ENCODE peak calls at places on chromosome 13, in nine cellular contexts. One of them, this sample, is unnamed. For H3K9me3, the result is how much of the 10 kb centered on the place peaks cover.

GRCh38 chr13:44734204-44734707 is 158.1 kb upstream of the TSC22D1 start:
- DNase-seq in CD8-positive, alpha-beta T cell: no peak
- DNase-seq in prostate gland: peak
- DNase-seq in pancreas: peak
- DNase-seq in hepatocyte: peak
- DNase-seq in cardiac muscle cell: no peak
- DNase-seq in mammary epithelial cell: peak
- DNase-seq in uterus: no peak
- DNase-seq in mucosa of descending colon: no peak
- DNase-seq in this sample: peak

GRCh38 chr13:97976551-97977375 is 23.3 kb downstream of the IPO5 start:
- DNase-seq in hepatocyte: peak
- DNase-seq in prostate gland: no peak
- DNase-seq in mucosa of descending colon: no peak
- DNase-seq in CD8-positive, alpha-beta T cell: no peak
- DNase-seq in cardiac muscle cell: no peak
- DNase-seq in pancreas: no peak
- DNase-seq in mammary epithelial cell: peak
- DNase-seq in uterus: no peak
- DNase-seq in this sample: no peak

GRCh38 chr13:65606622-65607021 is 1623.5 kb downstream of the PCDH9 start:
- DNase-seq in hepatocyte: no peak
- DNase-seq in mucosa of descending colon: no peak
- DNase-seq in pancreas: no peak
- DNase-seq in mammary epithelial cell: no peak
- DNase-seq in CD8-positive, alpha-beta T cell: no peak
- DNase-seq in uterus: no peak
- DNase-seq in cardiac muscle cell: no peak
- DNase-seq in prostate gland: no peak
- DNase-seq in this sample: no peak

GRCh38 chr13:96734499-96734898 is 259.8 kb downstream of the OXGR1 start:
- DNase-seq in prostate gland: no peak
- DNase-seq in mammary epithelial cell: no peak
- DNase-seq in CD8-positive, alpha-beta T cell: no peak
- DNase-seq in mucosa of descending colon: no peak
- DNase-seq in hepatocyte: no peak
- DNase-seq in pancreas: no peak
- DNase-seq in uterus: no peak
- DNase-seq in cardiac muscle cell: no peak
- DNase-seq in this sample: no peak

GRCh38 chr13:37960427-37960826 is 90.9 kb upstream of the TRPC4 start:
- DNase-seq in uterus: no peak
- DNase-seq in mammary epithelial cell: no peak
- DNase-seq in hepatocyte: no peak
- DNase-seq in cardiac muscle cell: no peak
- DNase-seq in prostate gland: no peak
- DNase-seq in CD8-positive, alpha-beta T cell: no peak
- DNase-seq in mucosa of descending colon: no peak
- DNase-seq in pancreas: no peak
- DNase-seq in this sample: no peak

GRCh38 chr13:80082396-80083096 is 258.4 kb downstream of the SPRY2 start:
- DNase-seq in mucosa of descending colon: no peak
- DNase-seq in CD8-positive, alpha-beta T cell: no peak
- DNase-seq in hepatocyte: no peak
- DNase-seq in mammary epithelial cell: peak
- DNase-seq in prostate gland: no peak
- DNase-seq in pancreas: no peak
- DNase-seq in uterus: no peak
- DNase-seq in cardiac muscle cell: no peak
- DNase-seq in this sample: no peak

GRCh38 chr13:109784590-109785140 is 1.7 kb downstream of the IRS2 start:
- DNase-seq in hepatocyte: peak
- DNase-seq in pancreas: peak
- DNase-seq in uterus: peak
- DNase-seq in CD8-positive, alpha-beta T cell: peak
- DNase-seq in cardiac muscle cell: peak
- DNase-seq in mucosa of descending colon: peak
- DNase-seq in prostate gland: peak
- DNase-seq in mammary epithelial cell: peak
- DNase-seq in this sample: peak

GRCh38 chr13:36673352-36673751 is 468 bp upstream of the SERTM1 start:
- DNase-seq in CD8-positive, alpha-beta T cell: no peak
- DNase-seq in uterus: no peak
- DNase-seq in mammary epithelial cell: no peak
- DNase-seq in pancreas: no peak
- DNase-seq in prostate gland: no peak
- DNase-seq in hepatocyte: no peak
- DNase-seq in mucosa of descending colon: no peak
- DNase-seq in cardiac muscle cell: no peak
- DNase-seq in this sample: no peak

GRCh38 chr13:38686635-38687245 is at the start of gene FREM2:
- DNase-seq in prostate gland: peak
- DNase-seq in uterus: peak
- DNase-seq in CD8-positive, alpha-beta T cell: no peak
- DNase-seq in mucosa of descending colon: peak
- DNase-seq in pancreas: peak
- DNase-seq in hepatocyte: peak
- DNase-seq in mammary epithelial cell: peak
- DNase-seq in cardiac muscle cell: peak
- DNase-seq in this sample: peak

GRCh38 chr13:19060311-19061002 is 121.2 kb downstream of the TUBA3C start:
- DNase-seq in mucosa of descending colon: no peak
- DNase-seq in mammary epithelial cell: no peak
- DNase-seq in prostate gland: no peak
- DNase-seq in pancreas: no peak
- DNase-seq in uterus: no peak
- DNase-seq in CD8-positive, alpha-beta T cell: no peak
- DNase-seq in hepatocyte: no peak
- DNase-seq in cardiac muscle cell: no peak
- DNase-seq in this sample: peak
- H3K9me3 ChIP-seq in mucosa of descending colon: half or more
- H3K9me3 ChIP-seq in mammary epithelial cell: half or more
- H3K9me3 ChIP-seq in prostate gland: under half
- H3K9me3 ChIP-seq in pancreas: under half
- H3K9me3 ChIP-seq in uterus: under half
- H3K9me3 ChIP-seq in CD8-positive, alpha-beta T cell: under half
- H3K9me3 ChIP-seq in hepatocyte: under half
- H3K9me3 ChIP-seq in cardiac muscle cell: under half
- H3K9me3 ChIP-seq in this sample: under half

GRCh38 chr13:29077051-29077813 is 257.1 kb downstream of the MTUS2 start:
- DNase-seq in prostate gland: no peak
- DNase-seq in CD8-positive, alpha-beta T cell: no peak
- DNase-seq in mucosa of descending colon: no peak
- DNase-seq in cardiac muscle cell: peak
- DNase-seq in mammary epithelial cell: no peak
- DNase-seq in hepatocyte: no peak
- DNase-seq in uterus: no peak
- DNase-seq in pancreas: no peak
- DNase-seq in this sample: no peak
- H3K9me3 ChIP-seq in prostate gland: under half
- H3K9me3 ChIP-seq in CD8-positive, alpha-beta T cell: under half
- H3K9me3 ChIP-seq in mucosa of descending colon: under half
- H3K9me3 ChIP-seq in cardiac muscle cell: under half
- H3K9me3 ChIP-seq in mammary epithelial cell: under half
- H3K9me3 ChIP-seq in hepatocyte: under half
- H3K9me3 ChIP-seq in uterus: under half
- H3K9me3 ChIP-seq in pancreas: under half
- H3K9me3 ChIP-seq in this sample: under half

GRCh38 chr13:18953139-18953930 is 228.3 kb downstream of the TUBA3C start:
- DNase-seq in mucosa of descending colon: no peak
- DNase-seq in hepatocyte: no peak
- DNase-seq in mammary epithelial cell: no peak
- DNase-seq in cardiac muscle cell: no peak
- DNase-seq in uterus: no peak
- DNase-seq in pancreas: no peak
- DNase-seq in prostate gland: no peak
- DNase-seq in CD8-positive, alpha-beta T cell: no peak
- DNase-seq in this sample: no peak
- H3K9me3 ChIP-seq in mucosa of descending colon: half or more
- H3K9me3 ChIP-seq in hepatocyte: under half
- H3K9me3 ChIP-seq in mammary epithelial cell: under half
- H3K9me3 ChIP-seq in cardiac muscle cell: under half
- H3K9me3 ChIP-seq in uterus: under half
- H3K9me3 ChIP-seq in pancreas: under half
- H3K9me3 ChIP-seq in prostate gland: under half
- H3K9me3 ChIP-seq in CD8-positive, alpha-beta T cell: under half
- H3K9me3 ChIP-seq in this sample: under half

DNA sequence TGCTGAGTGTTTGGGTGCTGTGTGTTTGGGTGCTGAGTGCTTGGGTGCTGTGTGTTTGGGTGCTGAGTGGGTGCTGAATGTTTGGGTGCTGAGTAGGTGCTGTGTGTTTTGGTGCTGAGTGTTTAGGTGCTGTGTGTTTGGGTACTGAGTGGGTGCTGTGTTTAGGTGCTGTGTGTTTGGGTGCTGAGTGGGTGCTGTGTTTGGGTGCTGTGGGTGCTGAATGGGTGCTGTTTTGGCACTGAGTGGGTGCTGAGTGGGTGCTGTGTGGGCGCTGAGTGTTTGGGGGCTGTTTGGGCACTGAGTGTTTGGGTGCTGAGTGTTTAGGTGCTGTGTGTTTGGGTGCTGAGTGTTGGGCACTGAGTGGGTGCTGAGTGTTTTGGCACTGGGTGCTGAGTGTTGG is 48.5 kb upstream of the F7 start:
- DNase-seq in cardiac muscle cell: no peak
- DNase-seq in hepatocyte: no peak
- DNase-seq in mammary epithelial cell: no peak
- DNase-seq in CD8-positive, alpha-beta T cell: no peak
- DNase-seq in uterus: no peak
- DNase-seq in pancreas: no peak
- DNase-seq in mucosa of descending colon: no peak
- DNase-seq in prostate gland: no peak
- DNase-seq in this sample: no peak
- H3K9me3 ChIP-seq in cardiac muscle cell: under half
- H3K9me3 ChIP-seq in hepatocyte: under half
- H3K9me3 ChIP-seq in mammary epithelial cell: under half
- H3K9me3 ChIP-seq in CD8-positive, alpha-beta T cell: under half
- H3K9me3 ChIP-seq in uterus: under half
- H3K9me3 ChIP-seq in pancreas: under half
- H3K9me3 ChIP-seq in mucosa of descending colon: under half
- H3K9me3 ChIP-seq in prostate gland: under half
- H3K9me3 ChIP-seq in this sample: under half

GRCh38 chr13:111252449-111253124 is 67.9 kb upstream of the TEX29 start:
- DNase-seq in mammary epithelial cell: no peak
- DNase-seq in CD8-positive, alpha-beta T cell: no peak
- DNase-seq in uterus: no peak
- DNase-seq in prostate gland: no peak
- DNase-seq in pancreas: no peak
- DNase-seq in cardiac muscle cell: no peak
- DNase-seq in hepatocyte: no peak
- DNase-seq in mucosa of descending colon: no peak
- DNase-seq in this sample: peak
- H3K9me3 ChIP-seq in mammary epithelial cell: under half
- H3K9me3 ChIP-seq in CD8-positive, alpha-beta T cell: under half
- H3K9me3 ChIP-seq in uterus: under half
- H3K9me3 ChIP-seq in prostate gland: under half
- H3K9me3 ChIP-seq in pancreas: under half
- H3K9me3 ChIP-seq in cardiac muscle cell: under half
- H3K9me3 ChIP-seq in hepatocyte: under half
- H3K9me3 ChIP-seq in mucosa of descending colon: under half
- H3K9me3 ChIP-seq in this sample: under half

GRCh38 chr13:93724187-93724586 is 497.6 kb downstream of the GPC6 start:
- DNase-seq in prostate gland: no peak
- DNase-seq in mucosa of descending colon: no peak
- DNase-seq in hepatocyte: no peak
- DNase-seq in pancreas: no peak
- DNase-seq in mammary epithelial cell: no peak
- DNase-seq in CD8-positive, alpha-beta T cell: no peak
- DNase-seq in uterus: no peak
- DNase-seq in cardiac muscle cell: no peak
- DNase-seq in this sample: no peak
- H3K9me3 ChIP-seq in prostate gland: under half
- H3K9me3 ChIP-seq in mucosa of descending colon: under half
- H3K9me3 ChIP-seq in hepatocyte: under half
- H3K9me3 ChIP-seq in pancreas: under half
- H3K9me3 ChIP-seq in mammary epithelial cell: under half
- H3K9me3 ChIP-seq in CD8-positive, alpha-beta T cell: under half
- H3K9me3 ChIP-seq in uterus: under half
- H3K9me3 ChIP-seq in cardiac muscle cell: under half
- H3K9me3 ChIP-seq in this sample: under half

DNA sequence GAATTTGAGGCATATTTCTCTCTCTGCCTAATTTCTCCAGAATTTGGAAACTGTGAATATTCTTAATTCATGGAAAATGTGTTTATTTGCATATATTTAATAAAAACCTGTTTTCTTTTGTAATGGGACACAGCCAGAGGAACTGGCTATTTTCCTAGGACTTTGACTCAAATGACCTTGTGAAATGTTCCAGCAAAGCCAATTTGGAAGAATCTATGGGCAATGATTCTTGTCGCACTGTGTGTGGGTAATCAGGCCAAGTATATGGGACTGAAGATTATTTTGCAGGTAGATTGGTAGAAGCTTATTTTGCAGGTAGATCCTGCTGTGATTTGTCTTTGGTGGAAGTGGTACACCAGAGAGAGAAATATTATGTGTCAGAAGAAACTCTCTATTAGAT is 38.8 kb downstream of the SUCLA2 start:
- DNase-seq in CD8-positive, alpha-beta T cell: no peak
- DNase-seq in uterus: no peak
- DNase-seq in cardiac muscle cell: no peak
- DNase-seq in mammary epithelial cell: no peak
- DNase-seq in hepatocyte: no peak
- DNase-seq in mucosa of descending colon: no peak
- DNase-seq in prostate gland: no peak
- DNase-seq in pancreas: no peak
- DNase-seq in this sample: no peak
- H3K9me3 ChIP-seq in CD8-positive, alpha-beta T cell: under half
- H3K9me3 ChIP-seq in uterus: under half
- H3K9me3 ChIP-seq in cardiac muscle cell: under half
- H3K9me3 ChIP-seq in mammary epithelial cell: under half
- H3K9me3 ChIP-seq in hepatocyte: under half
- H3K9me3 ChIP-seq in mucosa of descending colon: under half
- H3K9me3 ChIP-seq in prostate gland: under half
- H3K9me3 ChIP-seq in pancreas: under half
- H3K9me3 ChIP-seq in this sample: under half

DNA sequence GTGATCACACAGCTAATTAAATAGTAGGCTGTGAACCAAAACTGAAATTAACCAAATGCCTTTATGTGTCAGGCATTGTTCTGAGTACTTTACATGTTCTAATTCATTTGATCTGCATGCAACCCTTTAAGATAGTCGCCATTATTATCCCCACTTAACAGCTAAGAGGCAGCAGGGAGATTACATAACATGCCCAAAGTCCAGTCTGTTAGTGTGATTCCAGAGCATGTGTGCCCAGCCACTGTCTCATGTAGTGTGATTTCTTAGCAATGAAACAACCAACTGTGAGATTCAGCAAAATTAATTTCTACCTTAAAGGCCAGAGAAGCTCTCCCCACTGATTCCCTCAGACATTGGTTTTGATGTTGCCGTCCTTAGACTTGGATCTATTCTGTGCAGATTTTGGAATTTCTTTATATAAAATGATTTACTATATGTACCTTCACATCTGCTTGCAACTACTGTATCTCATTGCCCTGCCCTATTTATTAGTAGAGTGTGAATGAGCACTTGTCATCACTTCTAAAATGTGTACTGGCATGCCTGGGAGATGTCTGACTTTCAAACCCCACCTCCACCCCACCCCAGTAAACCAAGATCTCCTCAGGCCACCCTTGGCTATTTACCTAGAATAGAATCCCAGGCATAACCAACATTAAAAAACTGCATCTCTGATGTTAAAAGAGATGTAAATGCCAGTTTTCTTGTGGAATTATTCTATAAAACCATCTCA is 41.2 kb downstream of the POLR1D start:
- DNase-seq in cardiac muscle cell: no peak
- DNase-seq in pancreas: no peak
- DNase-seq in CD8-positive, alpha-beta T cell: no peak
- DNase-seq in prostate gland: no peak
- DNase-seq in hepatocyte: no peak
- DNase-seq in uterus: no peak
- DNase-seq in mammary epithelial cell: no peak
- DNase-seq in mucosa of descending colon: no peak
- DNase-seq in this sample: no peak
- H3K9me3 ChIP-seq in cardiac muscle cell: under half
- H3K9me3 ChIP-seq in pancreas: under half
- H3K9me3 ChIP-seq in CD8-positive, alpha-beta T cell: under half
- H3K9me3 ChIP-seq in prostate gland: under half
- H3K9me3 ChIP-seq in hepatocyte: under half
- H3K9me3 ChIP-seq in uterus: under half
- H3K9me3 ChIP-seq in mammary epithelial cell: under half
- H3K9me3 ChIP-seq in mucosa of descending colon: under half
- H3K9me3 ChIP-seq in this sample: under half

This sample was measured in lung.